ENCODE peak calls at places on chromosome 1, in ten cellular contexts. R is GM10248; Z is NB4; J is CD4-positive, alpha-beta T cell; O is fibroblast of lung; L is AG04450; C is tibial nerve; I is tibial artery; F is A549; W is lower leg skin. K is an unnamed sample.

GRCh38 chr1:108791790-108792189 is 45.3 kb downstream of the STXBP3 start:
- DNase-seq in R (no peak), Z (no peak), J (no peak), O (no peak), L (no peak), C (no peak), I (no peak), F (no peak), W (no peak), K (no peak)

GRCh38 chr1:193462629-193463320 is 276.4 kb upstream of the B3GALT2 start:
- DNase-seq in R (no peak), Z (peak), J (no peak), O (peak), L (no peak), C (no peak), I (no peak), F (no peak), W (no peak), K (peak)

GRCh38 chr1:54989473-54989872 is 9.0 kb downstream of the TMEM61 start:
- DNase-seq in R (no peak), Z (no peak), J (no peak), O (no peak), L (no peak), C (no peak), I (no peak), F (no peak), W (no peak), K (no peak)

GRCh38 chr1:32775640-32776337 is 41.4 kb downstream of the YARS1 start:
- DNase-seq in R (no peak), Z (no peak), J (no peak), O (no peak), L (no peak), C (no peak), I (no peak), F (peak), W (no peak), K (no peak)

GRCh38 chr1:244964112-244964971 is 100.0 kb upstream of the HNRNPU start:
- DNase-seq in R (no peak), Z (peak), J (no peak), O (peak), L (peak), C (no peak), I (no peak), F (peak), W (no peak), K (peak)

GRCh38 chr1:185719021-185719420 is 15.2 kb upstream of the HMCN1 start:
- DNase-seq in R (no peak), Z (no peak), J (no peak), O (peak), L (peak), C (no peak), I (peak), F (peak), W (peak), K (peak)

GRCh38 chr1:27574871-27575831 is 28.8 kb downstream of the AHDC1 start:
- DNase-seq in R (no peak), Z (no peak), J (no peak), O (peak), L (peak), C (no peak), I (peak), F (peak), W (no peak), K (peak)

GRCh38 chr1:156135930-156136871 is 17.2 kb upstream of the SEMA4A start:
- DNase-seq in R (no peak), Z (no peak), J (no peak), O (no peak), L (no peak), C (no peak), I (no peak), F (no peak), W (no peak), K (no peak)

GRCh38 chr1:231628207-231628876 is 1.8 kb downstream of the DISC1 start:
- DNase-seq in R (no peak), Z (no peak), J (no peak), O (no peak), L (no peak), C (no peak), I (no peak), F (no peak), W (no peak), K (no peak)

GRCh38 chr1:4518621-4519020 is 135.8 kb upstream of the AJAP1 start:
- DNase-seq in R (no peak), Z (no peak), J (no peak), O (no peak), L (no peak), C (no peak), I (no peak), F (no peak), W (no peak), K (no peak)

GRCh38 chr1:166379447-166379846 is 212.6 kb upstream of the FAM78B start:
- DNase-seq in R (no peak), Z (no peak), J (no peak), O (no peak), L (no peak), C (no peak), I (no peak), F (peak), W (no peak), K (no peak)

GRCh38 chr1:2539312-2539907 is 9.3 kb upstream of the HES5 start:
- DNase-seq in R (no peak), Z (peak), J (no peak), O (no peak), L (no peak), C (no peak), I (no peak), F (no peak), W (no peak), K (no peak)
- TF ChIP-seq CTCF in R (peak), Z (peak), J (peak), O (no peak), L (peak), C (no peak), I (no peak), F (no peak), W (no peak), K (peak)

GRCh38 chr1:227330279-227330678 is 12.0 kb upstream of the CDC42BPA start:
- DNase-seq in R (no peak), Z (peak), J (no peak), O (no peak), L (no peak), C (no peak), I (no peak), F (no peak), W (no peak), K (no peak)
- TF ChIP-seq CTCF in R (no peak), Z (no peak), J (no peak), O (no peak), L (no peak), C (no peak), I (no peak), F (no peak), W (no peak), K (no peak)

GRCh38 chr1:60848583-60849188 is 233.7 kb upstream of the NFIA start:
- DNase-seq in R (no peak), Z (peak), J (no peak), O (peak), L (no peak), C (no peak), I (no peak), F (peak), W (no peak), K (peak)
- TF ChIP-seq CTCF in R (peak), Z (peak), J (no peak), O (peak), L (peak), C (peak), I (peak), F (peak), W (no peak), K (peak)

GRCh38 chr1:13760340-13760739 is 60.4 kb downstream of the PRDM2 start:
- DNase-seq in R (no peak), Z (no peak), J (no peak), O (no peak), L (no peak), C (no peak), I (no peak), F (no peak), W (no peak), K (no peak)

GRCh38 chr1:13759072-13759471 is 59.1 kb downstream of the PRDM2 start:
- DNase-seq in R (no peak), Z (no peak), J (no peak), O (no peak), L (no peak), C (no peak), I (no peak), F (no peak), W (no peak), K (no peak)

GRCh38 chr1:13761883-13762282 is 61.9 kb downstream of the PRDM2 start:
- DNase-seq in R (no peak), Z (no peak), J (no peak), O (no peak), L (no peak), C (no peak), I (no peak), F (no peak), W (no peak), K (no peak)

GRCh38 chr1:13762642-13763041 is 62.7 kb downstream of the PRDM2 start:
- DNase-seq in R (no peak), Z (no peak), J (no peak), O (no peak), L (no peak), C (no peak), I (no peak), F (no peak), W (no peak), K (no peak)

DNA sequence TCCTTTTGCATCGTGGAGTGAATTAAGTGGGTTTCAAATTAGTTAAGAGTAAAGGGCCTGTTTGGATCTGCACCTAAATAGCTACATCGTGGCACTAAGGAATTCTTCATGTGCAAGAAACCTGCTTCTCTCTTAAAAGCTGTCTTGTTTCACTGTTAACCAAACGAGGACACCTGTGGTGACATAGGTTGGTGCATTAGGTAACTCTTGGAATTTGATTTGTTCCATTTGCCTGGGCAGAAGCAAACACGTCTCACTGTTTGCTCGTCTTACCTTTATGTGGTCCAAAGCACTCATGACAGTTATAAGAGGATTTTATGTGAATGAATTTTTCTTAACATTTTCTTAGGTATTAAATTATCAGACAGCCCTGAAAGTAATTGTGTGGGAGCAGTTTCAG is 60.9 kb downstream of the PRDM2 start:
- DNase-seq in R (no peak), Z (no peak), J (no peak), O (no peak), L (no peak), C (no peak), I (no peak), F (no peak), W (no peak), K (no peak)
- TF ChIP-seq CTCF in R (no peak), Z (no peak), J (no peak), O (no peak), L (no peak), C (no peak), I (no peak), F (no peak), W (no peak), K (no peak)

GRCh38 chr1:221983444-221983843 is 241.6 kb upstream of the DUSP10 start:
- DNase-seq in R (no peak), Z (no peak), J (no peak), O (no peak), L (no peak), C (no peak), I (no peak), F (no peak), W (no peak), K (no peak)

DNA sequence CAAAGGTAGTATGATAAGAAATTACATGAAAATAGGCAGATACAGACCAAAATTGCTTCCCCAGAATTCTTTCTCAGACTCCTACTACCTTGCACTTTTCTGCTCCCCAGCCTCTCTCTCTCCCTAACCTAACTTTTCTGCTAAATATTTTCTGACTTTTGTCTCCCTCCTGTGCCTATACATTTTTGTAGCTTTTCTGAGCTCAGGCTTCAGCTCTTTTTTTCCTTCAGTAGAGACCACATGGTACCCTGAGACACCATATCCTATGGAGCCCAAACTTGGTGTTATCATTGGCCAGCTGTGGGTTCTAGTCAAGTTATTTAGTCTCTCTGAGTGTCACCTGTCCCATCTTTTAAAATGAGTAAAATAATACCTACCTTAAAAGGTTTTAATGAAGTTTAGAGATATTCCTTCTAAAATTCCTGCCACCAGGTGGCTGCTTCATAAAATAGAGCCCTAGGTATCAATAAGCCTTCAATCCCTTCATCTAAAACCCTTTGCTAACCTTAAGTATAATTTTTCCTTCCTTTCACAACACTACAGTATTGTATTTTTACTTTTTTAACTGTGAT is 237.7 kb upstream of the DUSP10 start:
- DNase-seq in R (no peak), Z (no peak), J (no peak), O (no peak), L (no peak), C (no peak), I (no peak), F (no peak), W (no peak), K (no peak)
- TF ChIP-seq CTCF in R (peak), Z (no peak), J (no peak), O (no peak), L (peak), C (no peak), I (no peak), F (peak), W (no peak), K (peak)

K was measured in cardiac fibroblast.